ENCODE peak calls at places on chromosomes 12 and 14, in eight cellular contexts. One of them, this sample, is unnamed.

GRCh38 chr14:54790092-54790491 is 112.5 kb downstream of the GCH1 start:
- DNase-seq in HT-29: no peak
- DNase-seq in activated T-cell treated with anti-CD3 and anti-CD28 coated beads for 1 hour: no peak
- DNase-seq in hippocampal formation: no peak
- DNase-seq in KG1: no peak
- DNase-seq in HTR-8/SVneo: no peak
- DNase-seq in trophoblast cell: no peak
- DNase-seq in COR-L47: no peak
- DNase-seq in this sample: no peak

GRCh38 chr12:120670667-120671066 is 16.3 kb upstream of the MLEC start:
- DNase-seq in KG1: no peak
- DNase-seq in HTR-8/SVneo: no peak
- DNase-seq in hippocampal formation: no peak
- DNase-seq in HT-29: no peak
- DNase-seq in COR-L47: no peak
- DNase-seq in trophoblast cell: no peak
- DNase-seq in activated T-cell treated with anti-CD3 and anti-CD28 coated beads for 1 hour: no peak
- DNase-seq in this sample: no peak

GRCh38 chr12:752673-753400 is 458 bp downstream of the WNK1 start:
- DNase-seq in HT-29: peak; percentile 58
- DNase-seq in hippocampal formation: peak; percentile 55
- DNase-seq in HTR-8/SVneo: no peak
- DNase-seq in trophoblast cell: peak; percentile 69
- DNase-seq in activated T-cell treated with anti-CD3 and anti-CD28 coated beads for 1 hour: peak; percentile 19
- DNase-seq in KG1: no peak
- DNase-seq in COR-L47: no peak
- DNase-seq in this sample: peak; percentile 59

GRCh38 chr14:36857842-36858445 is 196.3 kb downstream of the PAX9 start:
- DNase-seq in KG1: no peak
- DNase-seq in hippocampal formation: no peak
- DNase-seq in trophoblast cell: no peak
- DNase-seq in HTR-8/SVneo: no peak
- DNase-seq in activated T-cell treated with anti-CD3 and anti-CD28 coated beads for 1 hour: no peak
- DNase-seq in HT-29: no peak
- DNase-seq in COR-L47: no peak
- DNase-seq in this sample: peak; percentile 79

GRCh38 chr12:27462851-27463250 is 16.3 kb downstream of the SMCO2 start:
- DNase-seq in HT-29: no peak
- DNase-seq in hippocampal formation: no peak
- DNase-seq in trophoblast cell: no peak
- DNase-seq in COR-L47: no peak
- DNase-seq in KG1: no peak
- DNase-seq in HTR-8/SVneo: no peak
- DNase-seq in activated T-cell treated with anti-CD3 and anti-CD28 coated beads for 1 hour: no peak
- DNase-seq in this sample: no peak

GRCh38 chr12:110270125-110270962 is 10.7 kb upstream of the ATP2A2 start:
- DNase-seq in KG1: no peak
- DNase-seq in activated T-cell treated with anti-CD3 and anti-CD28 coated beads for 1 hour: no peak
- DNase-seq in hippocampal formation: no peak
- DNase-seq in trophoblast cell: no peak
- DNase-seq in HT-29: peak; percentile 42
- DNase-seq in COR-L47: peak; percentile 100
- DNase-seq in HTR-8/SVneo: peak; percentile 69
- DNase-seq in this sample: peak; percentile 51

GRCh38 chr12:127966331-127966730 is 300.6 kb upstream of the TMEM132C start:
- DNase-seq in hippocampal formation: no peak
- DNase-seq in COR-L47: no peak
- DNase-seq in KG1: no peak
- DNase-seq in HTR-8/SVneo: no peak
- DNase-seq in activated T-cell treated with anti-CD3 and anti-CD28 coated beads for 1 hour: no peak
- DNase-seq in trophoblast cell: no peak
- DNase-seq in HT-29: no peak
- DNase-seq in this sample: no peak

GRCh38 chr12:123983822-123984485 is 10.9 kb downstream of the ZNF664 start:
- DNase-seq in hippocampal formation: peak; percentile 60
- DNase-seq in KG1: no peak
- DNase-seq in trophoblast cell: peak; percentile 70
- DNase-seq in activated T-cell treated with anti-CD3 and anti-CD28 coated beads for 1 hour: peak; percentile 22
- DNase-seq in HTR-8/SVneo: peak; percentile 32
- DNase-seq in COR-L47: peak; percentile 49
- DNase-seq in HT-29: peak; percentile 72
- DNase-seq in this sample: peak; percentile 44

GRCh38 chr12:24562761-24563392 is 386.0 kb downstream of the BCAT1 start:
- DNase-seq in COR-L47: no peak
- DNase-seq in HT-29: no peak
- DNase-seq in activated T-cell treated with anti-CD3 and anti-CD28 coated beads for 1 hour: no peak
- DNase-seq in HTR-8/SVneo: peak; percentile 28
- DNase-seq in hippocampal formation: no peak
- DNase-seq in trophoblast cell: peak; percentile 31
- DNase-seq in KG1: no peak
- DNase-seq in this sample: peak; percentile 68

GRCh38 chr12:16385779-16386646 is 38.6 kb downstream of the MGST1 start:
- DNase-seq in trophoblast cell: peak; percentile 52
- DNase-seq in activated T-cell treated with anti-CD3 and anti-CD28 coated beads for 1 hour: no peak
- DNase-seq in KG1: no peak
- DNase-seq in COR-L47: peak; percentile 53
- DNase-seq in HT-29: peak; percentile 82
- DNase-seq in HTR-8/SVneo: peak; percentile 1
- DNase-seq in hippocampal formation: peak; percentile 78
- DNase-seq in this sample: peak; percentile 72

GRCh38 chr14:73935666-73936065 is 14.2 kb downstream of the FAM161B start:
- DNase-seq in HTR-8/SVneo: peak; percentile 52
- DNase-seq in KG1: no peak
- DNase-seq in hippocampal formation: no peak
- DNase-seq in HT-29: peak; percentile 53
- DNase-seq in activated T-cell treated with anti-CD3 and anti-CD28 coated beads for 1 hour: no peak
- DNase-seq in trophoblast cell: peak; percentile 58
- DNase-seq in COR-L47: no peak
- DNase-seq in this sample: no peak

GRCh38 chr12:8989425-8989824 is at the start of gene KLRG1:
- DNase-seq in activated T-cell treated with anti-CD3 and anti-CD28 coated beads for 1 hour: no peak
- DNase-seq in COR-L47: no peak
- DNase-seq in hippocampal formation: no peak
- DNase-seq in trophoblast cell: no peak
- DNase-seq in KG1: peak; percentile 55
- DNase-seq in HTR-8/SVneo: no peak
- DNase-seq in HT-29: no peak
- DNase-seq in this sample: no peak

GRCh38 chr12:26226629-26227375 is 31.4 kb downstream of the SSPN start:
- DNase-seq in activated T-cell treated with anti-CD3 and anti-CD28 coated beads for 1 hour: no peak
- DNase-seq in HT-29: peak; percentile 71
- DNase-seq in hippocampal formation: peak; percentile 55
- DNase-seq in trophoblast cell: peak; percentile 79
- DNase-seq in KG1: no peak
- DNase-seq in COR-L47: peak; percentile 8
- DNase-seq in HTR-8/SVneo: peak; percentile 73
- DNase-seq in this sample: peak; percentile 88

GRCh38 chr12:109759595-109759994 is 46.0 kb downstream of the FAM222A start:
- DNase-seq in activated T-cell treated with anti-CD3 and anti-CD28 coated beads for 1 hour: no peak
- DNase-seq in trophoblast cell: no peak
- DNase-seq in COR-L47: no peak
- DNase-seq in KG1: no peak
- DNase-seq in HT-29: no peak
- DNase-seq in hippocampal formation: no peak
- DNase-seq in HTR-8/SVneo: no peak
- DNase-seq in this sample: no peak

GRCh38 chr14:22994762-22995275 is 12.5 kb upstream of the AJUBA start:
- DNase-seq in activated T-cell treated with anti-CD3 and anti-CD28 coated beads for 1 hour: no peak
- DNase-seq in HTR-8/SVneo: no peak
- DNase-seq in trophoblast cell: peak; percentile 40
- DNase-seq in HT-29: no peak
- DNase-seq in KG1: no peak
- DNase-seq in COR-L47: peak; percentile 15
- DNase-seq in hippocampal formation: peak; percentile 18
- DNase-seq in this sample: no peak

GRCh38 chr14:50339178-50339804 is 27.2 kb downstream of the DMAC2L start:
- DNase-seq in COR-L47: no peak
- DNase-seq in KG1: no peak
- DNase-seq in activated T-cell treated with anti-CD3 and anti-CD28 coated beads for 1 hour: no peak
- DNase-seq in HT-29: no peak
- DNase-seq in HTR-8/SVneo: no peak
- DNase-seq in trophoblast cell: no peak
- DNase-seq in hippocampal formation: no peak
- DNase-seq in this sample: no peak

GRCh38 chr12:49953146-49953545 is 2.6 kb downstream of the AQP2 start:
- DNase-seq in KG1: no peak
- DNase-seq in hippocampal formation: no peak
- DNase-seq in trophoblast cell: no peak
- DNase-seq in activated T-cell treated with anti-CD3 and anti-CD28 coated beads for 1 hour: no peak
- DNase-seq in HTR-8/SVneo: no peak
- DNase-seq in HT-29: no peak
- DNase-seq in COR-L47: no peak
- DNase-seq in this sample: no peak

GRCh38 chr12:83666690-83667089 is 980.0 kb downstream of the TMTC2 start:
- DNase-seq in KG1: no peak
- DNase-seq in hippocampal formation: no peak
- DNase-seq in activated T-cell treated with anti-CD3 and anti-CD28 coated beads for 1 hour: no peak
- DNase-seq in HT-29: no peak
- DNase-seq in HTR-8/SVneo: no peak
- DNase-seq in COR-L47: no peak
- DNase-seq in trophoblast cell: no peak
- DNase-seq in this sample: no peak

GRCh38 chr12:107131832-107132616 is 38.7 kb upstream of the CRY1 start:
- DNase-seq in hippocampal formation: peak; percentile 64
- DNase-seq in HTR-8/SVneo: peak; percentile 71
- DNase-seq in KG1: peak; percentile 17
- DNase-seq in HT-29: peak; percentile 68
- DNase-seq in COR-L47: peak; percentile 76
- DNase-seq in trophoblast cell: peak; percentile 88
- DNase-seq in activated T-cell treated with anti-CD3 and anti-CD28 coated beads for 1 hour: no peak
- DNase-seq in this sample: peak; percentile 78

GRCh38 chr12:14394317-14395058 is 29.0 kb downstream of the ATF7IP start:
- DNase-seq in KG1: no peak
- DNase-seq in hippocampal formation: peak; percentile 76
- DNase-seq in activated T-cell treated with anti-CD3 and anti-CD28 coated beads for 1 hour: no peak
- DNase-seq in trophoblast cell: peak; percentile 71
- DNase-seq in HT-29: peak; percentile 59
- DNase-seq in COR-L47: peak; percentile 17
- DNase-seq in HTR-8/SVneo: peak; percentile 38
- DNase-seq in this sample: no peak

GRCh38 chr14:99681832-99682148 is 2.3 kb upstream of the CYP46A1 start:
- DNase-seq in activated T-cell treated with anti-CD3 and anti-CD28 coated beads for 1 hour: no peak
- DNase-seq in trophoblast cell: peak; percentile 67
- DNase-seq in hippocampal formation: no peak
- DNase-seq in HTR-8/SVneo: no peak
- DNase-seq in COR-L47: peak; percentile 40
- DNase-seq in KG1: no peak
- DNase-seq in HT-29: no peak
- DNase-seq in this sample: no peak

GRCh38 chr12:117596968-117597367 is 235.5 kb upstream of the NOS1 start:
- DNase-seq in COR-L47: peak; percentile 94
- DNase-seq in HTR-8/SVneo: no peak
- DNase-seq in hippocampal formation: no peak
- DNase-seq in HT-29: no peak
- DNase-seq in activated T-cell treated with anti-CD3 and anti-CD28 coated beads for 1 hour: no peak
- DNase-seq in trophoblast cell: no peak
- DNase-seq in KG1: no peak
- DNase-seq in this sample: peak; percentile 93

GRCh38 chr14:61678966-61679365 is 16.3 kb upstream of the HIF1A start:
- DNase-seq in HT-29: no peak
- DNase-seq in activated T-cell treated with anti-CD3 and anti-CD28 coated beads for 1 hour: no peak
- DNase-seq in KG1: no peak
- DNase-seq in HTR-8/SVneo: no peak
- DNase-seq in COR-L47: no peak
- DNase-seq in trophoblast cell: peak; percentile 90
- DNase-seq in hippocampal formation: no peak
- DNase-seq in this sample: no peak